ENCODE peak calls at places on chromosomes 6 and 20, in five cellular contexts. W is hepatocyte, A is neuronal stem cell, X is GM23338, P is cardiac muscle cell. Z is an unnamed sample.

GRCh38 chr20:50982372-50982771 is 23.8 kb downstream of the MOCS3 start:
- DNase-seq in X (no peak), P (peak; percentile 40), W (peak; percentile 70), A (no peak), Z (no peak)

GRCh38 chr6:42009844-42010184 is 40.5 kb upstream of the TAF8 start:
- DNase-seq in P (no peak), W (no peak), A (no peak), X (peak; percentile 35), Z (no peak)

GRCh38 chr6:136506124-136506799 is 44.0 kb downstream of the MAP7 start:
- DNase-seq in A (no peak), P (no peak), X (no peak), W (no peak), Z (no peak)

GRCh38 chr20:36408219-36408618 is 102.1 kb downstream of the DLGAP4 start:
- DNase-seq in A (no peak), P (peak; percentile 62), W (peak; percentile 23), X (peak; percentile 24), Z (no peak)

GRCh38 chr6:34238507-34239239 is 2.0 kb downstream of the HMGA1 start:
- DNase-seq in P (no peak), X (no peak), W (no peak), A (no peak), Z (no peak)

GRCh38 chr6:112040933-112041332 is 13.0 kb upstream of the CCN6 start:
- DNase-seq in W (no peak), X (no peak), P (no peak), A (no peak), Z (no peak)

GRCh38 chr6:77740380-77740779 is 87.5 kb downstream of the MEI4 start:
- DNase-seq in A (no peak), W (peak; percentile 28), P (peak; percentile 8), X (peak; percentile 3), Z (no peak)

GRCh38 chr6:106546322-106547052 is 82.8 kb downstream of the RTN4IP1 start:
- DNase-seq in W (peak; percentile 16), X (no peak), P (peak; percentile 69), A (no peak), Z (no peak)

GRCh38 chr6:128806274-128806673 is 76.7 kb upstream of the LAMA2 start:
- DNase-seq in W (no peak), A (no peak), P (peak; percentile 66), X (no peak), Z (no peak)

GRCh38 chr6:167200806-167201205 is 43.0 kb upstream of the GPR31 start:
- DNase-seq in W (no peak), A (no peak), P (no peak), X (no peak), Z (no peak)

GRCh38 chr6:133945158-133945557 is 7.9 kb upstream of the TBPL1 start:
- DNase-seq in P (peak; percentile 20), W (no peak), X (peak; percentile 48), A (no peak), Z (no peak)

GRCh38 chr6:26121141-26122004 is 34.1 kb downstream of the HFE start:
- DNase-seq in P (no peak), A (no peak), X (no peak), W (peak; percentile 30), Z (no peak)

GRCh38 chr6:28351087-28351486 is 1.3 kb downstream of the ZKSCAN3 start:
- DNase-seq in P (no peak), W (peak; percentile 35), X (no peak), A (no peak), Z (no peak)

GRCh38 chr6:28353981-28354676 is 4.4 kb downstream of the ZKSCAN3 start:
- DNase-seq in W (no peak), X (no peak), P (peak; percentile 81), A (no peak), Z (no peak)

GRCh38 chr6:28354688-28355554 is 5.2 kb downstream of the ZKSCAN3 start:
- DNase-seq in W (no peak), A (no peak), P (no peak), X (no peak), Z (no peak)

GRCh38 chr6:28351493-28351925 is 1.8 kb downstream of the ZKSCAN3 start:
- DNase-seq in A (no peak), P (no peak), W (no peak), X (no peak), Z (no peak)

GRCh38 chr6:28353356-28353755 is 3.6 kb downstream of the ZKSCAN3 start:
- DNase-seq in P (no peak), A (no peak), W (no peak), X (no peak), Z (no peak)
- H3K4me3 ChIP-seq in P (no peak overlapping the region), A (no peak overlapping the region), W (no peak overlapping the region), X (no peak overlapping the region), Z (no peak overlapping the region)

GRCh38 chr6:56772737-56773184 is 130.1 kb upstream of the DST start:
- DNase-seq in A (no peak), W (peak; percentile 19), X (peak; percentile 65), P (peak; percentile 81), Z (peak; percentile 32)
- H3K4me1 ChIP-seq in A (no peaks in the 10 kb centered on the region), W (no peaks in the 10 kb centered on the region), X (peaks cover 70% of the 10 kb centered on the region), P (peaks cover 5% of the 10 kb centered on the region), Z (no peaks in the 10 kb centered on the region)

DNA sequence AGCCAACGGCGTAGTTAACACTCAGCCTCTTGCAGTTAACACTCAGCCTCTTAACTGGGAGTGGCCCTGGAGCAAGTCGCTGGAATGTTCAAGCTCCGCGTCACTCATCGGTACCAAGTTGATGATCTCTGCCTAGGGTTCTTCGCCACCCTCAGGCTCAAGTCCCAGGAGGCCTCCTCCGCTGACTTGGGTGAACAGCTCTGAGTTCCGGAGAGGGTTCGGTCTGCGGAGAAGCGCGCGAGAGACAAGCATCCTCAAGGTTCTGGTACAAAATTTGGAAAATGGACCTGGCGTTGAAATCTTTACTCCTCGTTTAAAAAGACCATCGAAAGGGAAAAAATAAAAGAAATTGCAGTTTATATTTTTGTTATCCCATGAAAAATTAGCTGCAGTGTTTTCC is 876 bp upstream of the DSP start:
- DNase-seq in W (peak; percentile 64), A (no peak), P (no peak), X (peak; percentile 73), Z (no peak)
- H3K4me3 ChIP-seq in W (peak overlapping the region; percentile 84), A (peak overlapping the region; percentile 73), P (peak overlapping the region; percentile 76), X (peak overlapping the region; percentile 83), Z (peak overlapping the region; percentile 30)

GRCh38 chr20:20075032-20075431 is 22.7 kb downstream of the CFAP61 start:
- DNase-seq in A (no peak), W (no peak), X (no peak), P (no peak), Z (no peak)

GRCh38 chr20:20076297-20077065 is 24.1 kb downstream of the CFAP61 start:
- DNase-seq in X (no peak), P (peak; percentile 78), W (peak; percentile 33), A (no peak), Z (no peak)

GRCh38 chr20:20079102-20079784 is 26.9 kb downstream of the CFAP61 start:
- DNase-seq in A (no peak), X (peak; percentile 43), W (no peak), P (no peak), Z (no peak)

GRCh38 chr20:20073851-20074252 is 21.5 kb downstream of the CFAP61 start:
- DNase-seq in A (no peak), P (no peak), X (no peak), W (no peak), Z (no peak)

DNA sequence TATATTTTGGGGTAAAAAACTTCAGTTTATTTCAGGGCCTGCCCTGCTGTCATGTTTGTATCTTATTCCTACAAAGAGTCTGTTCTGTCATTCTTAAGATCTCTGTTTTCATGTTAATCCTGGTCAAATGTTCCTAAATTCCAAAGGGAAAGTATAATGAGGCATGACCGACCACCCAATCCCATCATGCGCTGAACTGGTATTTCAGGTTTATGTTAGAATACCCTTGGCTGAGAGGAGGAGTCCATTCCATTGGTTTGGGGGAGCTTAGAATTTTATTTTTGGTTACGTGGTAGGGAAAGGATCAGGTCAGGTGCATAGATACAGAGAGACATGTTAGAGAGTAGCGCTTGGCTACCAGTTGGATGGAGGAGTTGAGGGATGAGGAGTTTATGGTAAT is 25.7 kb downstream of the CFAP61 start:
- DNase-seq in W (no peak), P (no peak), A (no peak), X (peak; percentile 73), Z (no peak)
- H3K4me1 ChIP-seq in W (no peaks in the 10 kb centered on the region), P (no peaks in the 10 kb centered on the region), A (no peaks in the 10 kb centered on the region), X (peaks cover 21% of the 10 kb centered on the region), Z (no peaks in the 10 kb centered on the region)

DNA sequence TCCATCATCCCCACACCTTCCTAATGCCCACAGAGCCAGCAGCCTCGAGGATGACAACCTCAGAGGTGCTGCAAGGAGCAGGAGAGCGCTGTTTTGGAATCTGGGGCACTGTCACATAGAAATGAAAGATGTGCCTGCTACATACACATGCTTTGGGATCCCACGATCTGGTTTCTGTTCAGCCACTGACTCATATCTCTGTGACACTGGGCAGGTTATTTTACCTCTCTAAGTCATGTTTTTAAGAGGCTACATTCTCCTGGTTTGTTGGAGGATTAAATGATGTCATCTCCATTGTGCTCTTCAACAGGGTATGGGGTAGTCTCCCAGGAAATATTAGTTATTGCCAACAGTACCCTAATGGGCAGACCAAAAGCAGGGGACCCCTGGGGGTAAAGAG is 32.6 kb upstream of the TAB2 start:
- DNase-seq in W (no peak), A (no peak), X (no peak), P (no peak), Z (no peak)
- H3K4me3 ChIP-seq in W (no peak overlapping the region), A (no peak overlapping the region), X (no peak overlapping the region), P (no peak overlapping the region), Z (no peak overlapping the region)

DNA sequence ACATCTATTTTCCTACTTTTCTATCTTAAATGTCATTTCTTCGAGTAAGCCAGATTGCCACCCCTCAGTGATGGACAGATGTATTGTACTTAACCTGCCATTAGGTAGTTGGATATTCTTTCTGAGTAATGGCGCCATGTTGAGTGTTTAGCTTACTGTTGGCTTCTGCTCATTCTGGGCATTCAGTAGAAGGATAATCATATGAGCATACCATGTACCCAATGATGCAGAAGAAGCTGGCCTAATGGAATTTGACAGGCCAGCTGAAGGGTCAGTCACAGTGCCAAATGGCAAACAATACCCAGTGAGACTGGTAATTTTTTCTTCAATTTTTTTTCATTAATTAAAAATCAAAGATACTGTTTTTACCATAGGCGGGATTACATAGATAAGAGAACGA is 1010.8 kb upstream of the EYS start:
- DNase-seq in A (peak; percentile 14), X (no peak), W (no peak), P (no peak), Z (no peak)
- H3K4me1 ChIP-seq in A (no peaks in the 10 kb centered on the region), X (no peaks in the 10 kb centered on the region), W (no peaks in the 10 kb centered on the region), P (no peaks in the 10 kb centered on the region), Z (no peaks in the 10 kb centered on the region)

GRCh38 chr20:32808438-32808837 is 11.3 kb upstream of the MAPRE1 start:
- DNase-seq in X (no peak), A (no peak), P (peak; percentile 19), W (no peak), Z (no peak)
- H3K4me3 ChIP-seq in X (no peak overlapping the region), A (no peak overlapping the region), P (no peak overlapping the region), W (no peak overlapping the region), Z (no peak overlapping the region)